ENCODE peak calls at places on chromosomes 12 and 14, in ten cellular contexts. M is esophagus muscularis mucosa, W is right lobe of liver, F is body of pancreas, U is transverse colon, Z is tibial nerve, Q is ovary, H is stomach, P is uterus, A is Peyer's patch. C is an unnamed sample.

GRCh38 chr12:69570000-69570516 is 15.2 kb upstream of the CCT2 start:
- DNase-seq in A (no peak), W (no peak), M (no peak), Q (no peak), Z (no peak), H (no peak), P (no peak), F (no peak), U (no peak), C (no peak)

GRCh38 chr14:101586531-101587402 is 25.5 kb downstream of the DIO3 start:
- DNase-seq in F (no peak), A (no peak), P (no peak), Q (no peak), U (no peak), M (no peak), W (no peak), H (no peak), Z (no peak), C (peak; percentile 68)

GRCh38 chr12:88448337-88448944 is 131.8 kb downstream of the KITLG start:
- DNase-seq in W (no peak), A (no peak), Z (no peak), M (no peak), U (no peak), F (no peak), Q (no peak), H (peak; percentile 41), P (no peak), C (no peak)

GRCh38 chr14:36605506-36605857 is 23.1 kb upstream of the NKX2-8 start:
- DNase-seq in A (no peak), Q (no peak), Z (no peak), F (no peak), P (no peak), W (no peak), H (no peak), M (no peak), U (no peak), C (no peak)

GRCh38 chr12:51392556-51393237 is 1.5 kb upstream of the GALNT6 start:
- DNase-seq in P (no peak), Z (no peak), U (peak; percentile 39), M (no peak), F (peak; percentile 27), A (peak; percentile 38), Q (no peak), W (no peak), H (no peak), C (no peak)

GRCh38 chr14:69535230-69535848 is 39.3 kb downstream of the CCDC177 start:
- DNase-seq in H (peak; percentile 37), Z (no peak), F (peak; percentile 34), Q (no peak), U (peak; percentile 22), A (no peak), W (no peak), P (no peak), M (no peak), C (no peak)

GRCh38 chr12:18462437-18462836 is 201.1 kb downstream of the PIK3C2G start:
- DNase-seq in M (no peak), U (no peak), W (no peak), A (no peak), F (peak; percentile 6), Q (no peak), H (no peak), P (no peak), Z (no peak), C (no peak)

GRCh38 chr14:38070213-38070612 is 137.5 kb upstream of the SSTR1 start:
- DNase-seq in W (no peak), H (no peak), P (no peak), Z (no peak), A (no peak), U (no peak), F (no peak), Q (no peak), M (no peak), C (no peak)

GRCh38 chr12:8912910-8913309 is 1.4 kb upstream of the PHC1 start:
- DNase-seq in W (no peak), Z (no peak), P (no peak), F (peak; percentile 19), Q (no peak), M (no peak), U (no peak), H (peak; percentile 32), A (no peak), C (no peak)

GRCh38 chr12:125346361-125346760 is 281.1 kb downstream of the AACS start:
- DNase-seq in H (no peak), W (no peak), Q (no peak), M (no peak), Z (no peak), U (no peak), F (no peak), P (no peak), A (no peak), C (no peak)

GRCh38 chr14:53742226-53742607 is 214.4 kb downstream of the BMP4 start:
- DNase-seq in H (no peak), M (no peak), A (no peak), Z (no peak), P (no peak), F (no peak), U (no peak), W (no peak), Q (no peak), C (no peak)

GRCh38 chr14:97187916-97188315 is 390.7 kb downstream of the VRK1 start:
- DNase-seq in H (no peak), Q (no peak), W (no peak), P (no peak), F (no peak), U (no peak), A (no peak), M (peak; percentile 42), Z (no peak), C (no peak)

GRCh38 chr12:70660620-70661219 is 23.5 kb upstream of the PTPRB start:
- DNase-seq in Z (no peak), U (no peak), F (no peak), P (peak; percentile 36), H (no peak), M (no peak), Q (no peak), A (no peak), W (no peak), C (no peak)
- TF ChIP-seq POLR2A in Z (no peak), U (no peak), F (no peak), P (no peak), H (no peak), M (no peak), Q (no peak), A (no peak), W (no peak), C (no peak)

GRCh38 chr14:95872777-95873176 is 3.9 kb upstream of the TUNAR start:
- DNase-seq in Z (no peak), F (no peak), W (no peak), H (no peak), M (no peak), P (no peak), U (no peak), Q (no peak), A (no peak), C (no peak)

GRCh38 chr14:95875831-95876768 is 532 bp upstream of the TUNAR start:
- DNase-seq in F (no peak), U (no peak), Q (no peak), W (no peak), A (no peak), Z (no peak), M (no peak), H (no peak), P (no peak), C (no peak)

GRCh38 chr14:95871531-95871930 is 5.1 kb upstream of the TUNAR start:
- DNase-seq in M (no peak), U (no peak), P (no peak), Q (no peak), Z (no peak), W (no peak), F (no peak), A (no peak), H (no peak), C (no peak)

GRCh38 chr14:95877633-95878032 is 1.0 kb downstream of the TUNAR start:
- DNase-seq in M (no peak), Z (no peak), U (no peak), Q (no peak), F (peak; percentile 17), P (no peak), A (no peak), H (no peak), W (no peak), C (no peak)

GRCh38 chr14:95876769-95877490 is at the start of gene TUNAR:
- DNase-seq in Q (no peak), P (no peak), A (no peak), M (no peak), U (no peak), F (peak; percentile 24), W (no peak), H (no peak), Z (no peak), C (no peak)
- TF ChIP-seq CTCF in Q (no peak), P (no peak), A (no peak), M (no peak), U (no peak), F (no peak), W (no peak), H (no peak), Z (no peak), C (no peak)

DNA sequence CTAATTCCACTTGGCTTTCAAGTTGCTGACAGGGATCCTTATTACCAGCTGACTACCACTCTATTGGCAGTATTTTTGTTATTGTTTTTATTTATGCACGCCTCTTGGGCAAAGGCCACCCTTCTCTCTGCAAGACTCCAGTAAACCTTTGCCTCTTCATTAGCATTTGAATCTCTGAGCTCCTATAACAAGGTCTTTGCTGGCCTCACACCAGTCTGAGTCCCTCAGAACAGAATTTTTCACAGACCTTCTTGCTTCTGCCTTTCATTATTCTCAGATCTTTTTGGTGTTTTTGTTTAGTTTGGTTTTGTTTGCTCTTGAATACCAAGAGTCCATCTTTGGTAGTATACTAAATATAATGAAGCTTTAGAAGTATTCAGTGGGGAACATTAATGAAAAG is 145.9 kb downstream of the PDZRN4 start:
- DNase-seq in F (no peak), Q (no peak), Z (no peak), W (no peak), H (no peak), P (no peak), M (no peak), U (no peak), A (no peak), C (no peak)
- H3K27ac ChIP-seq in F (no peak overlapping the region), Q (no peak overlapping the region), Z (no peak overlapping the region), W (no peak overlapping the region), H (no peak overlapping the region), P (no peak overlapping the region), M (no peak overlapping the region), U (no peak overlapping the region), A (no peak overlapping the region), C (no peak overlapping the region)

GRCh38 chr14:105292810-105293711 is 7.7 kb downstream of the BRF1 start:
- DNase-seq in M (no peak), W (no peak), Q (no peak), A (no peak), P (no peak), H (no peak), F (no peak), U (no peak), Z (no peak), C (no peak)

GRCh38 chr14:105290598-105291356 is 10.0 kb downstream of the BRF1 start:
- DNase-seq in W (no peak), M (no peak), Z (no peak), A (no peak), U (no peak), F (no peak), P (no peak), Q (no peak), H (no peak), C (no peak)

GRCh38 chr14:105299654-105300541 is 903 bp downstream of the BRF1 start:
- DNase-seq in U (peak; percentile 48), W (no peak), P (no peak), F (no peak), M (no peak), Z (no peak), Q (peak; percentile 38), H (no peak), A (no peak), C (no peak)

GRCh38 chr14:105294142-105294597 is 6.6 kb downstream of the BRF1 start:
- DNase-seq in Q (no peak), W (no peak), F (peak; percentile 61), A (peak; percentile 24), Z (no peak), M (no peak), P (no peak), U (no peak), H (no peak), C (peak; percentile 83)
- TF ChIP-seq POLR2A in Q (no peak), W (no peak), F (no peak), A (no peak), Z (no peak), M (no peak), P (no peak), U (no peak), H (no peak), C (no peak)

C was measured in spleen.